ENCODE peak calls at places on chromosomes 5 and 9, in ten cellular contexts. D is neural progenitor cell, Y is GM23338, U is IMR-90, C is aorta, N is substantia nigra, K is psoas muscle, X is AG04450, M is MM.1S, V is cardiac muscle cell. F is an unnamed sample.

GRCh38 chr5:159797566-159797965 is 118.7 kb upstream of the ADRA1B start:
- DNase-seq in V (no peak), C (no peak), X (no peak), Y (no peak), D (no peak), M (no peak), U (no peak), K (no peak), N (no peak), F (no peak)

GRCh38 chr9:27489087-27489876 is 34.8 kb upstream of the IFNK start:
- DNase-seq in V (no peak), D (peak; percentile 87), N (no peak), U (no peak), K (no peak), X (no peak), Y (no peak), M (peak; percentile 86), C (no peak), F (peak; percentile 50)

GRCh38 chr9:134916161-134916665 is 1.5 kb downstream of the FCN1 start:
- DNase-seq in X (no peak), V (no peak), U (no peak), M (no peak), N (no peak), Y (no peak), C (no peak), D (no peak), K (peak; percentile 34), F (no peak)

GRCh38 chr9:2725126-2725525 is 7.8 kb downstream of the KCNV2 start:
- DNase-seq in K (no peak), U (no peak), C (no peak), X (no peak), N (no peak), M (no peak), D (no peak), V (no peak), Y (no peak), F (no peak)

GRCh38 chr5:161093105-161093504 is 241.1 kb upstream of the ATP10B start:
- DNase-seq in N (no peak), U (no peak), K (no peak), D (peak; percentile 6), Y (no peak), C (no peak), V (no peak), X (no peak), M (no peak), F (no peak)

GRCh38 chr5:6105350-6105749 is 273.0 kb downstream of the MED10 start:
- DNase-seq in C (no peak), N (no peak), X (no peak), M (no peak), V (no peak), U (no peak), K (no peak), D (no peak), Y (no peak), F (no peak)

GRCh38 chr5:150558088-150558621 is 50.2 kb downstream of the NDST1 start:
- DNase-seq in M (no peak), U (no peak), K (no peak), Y (no peak), N (no peak), X (no peak), C (no peak), V (no peak), D (no peak), F (no peak)

GRCh38 chr5:14325369-14325768 is 182.2 kb downstream of the TRIO start:
- DNase-seq in X (no peak), M (no peak), N (no peak), U (peak; percentile 51), V (no peak), K (no peak), C (no peak), Y (no peak), D (no peak), F (no peak)

GRCh38 chr5:39671421-39672110 is 246.8 kb upstream of the DAB2 start:
- DNase-seq in K (no peak), N (no peak), C (no peak), Y (no peak), U (no peak), D (no peak), X (no peak), V (no peak), M (no peak), F (no peak)

GRCh38 chr5:39670955-39671354 is 246.2 kb upstream of the DAB2 start:
- DNase-seq in C (no peak), D (no peak), K (no peak), U (no peak), N (no peak), V (no peak), M (no peak), Y (no peak), X (no peak), F (no peak)

GRCh38 chr5:39670391-39670790 is 245.6 kb upstream of the DAB2 start:
- DNase-seq in X (no peak), V (no peak), K (no peak), U (no peak), M (no peak), Y (peak; percentile 70), D (peak; percentile 71), N (no peak), C (no peak), F (no peak)

GRCh38 chr5:39675676-39676075 is 250.9 kb upstream of the DAB2 start:
- DNase-seq in K (no peak), C (no peak), D (no peak), V (peak; percentile 0), U (no peak), N (no peak), X (no peak), M (no peak), Y (no peak), F (no peak)

DNA sequence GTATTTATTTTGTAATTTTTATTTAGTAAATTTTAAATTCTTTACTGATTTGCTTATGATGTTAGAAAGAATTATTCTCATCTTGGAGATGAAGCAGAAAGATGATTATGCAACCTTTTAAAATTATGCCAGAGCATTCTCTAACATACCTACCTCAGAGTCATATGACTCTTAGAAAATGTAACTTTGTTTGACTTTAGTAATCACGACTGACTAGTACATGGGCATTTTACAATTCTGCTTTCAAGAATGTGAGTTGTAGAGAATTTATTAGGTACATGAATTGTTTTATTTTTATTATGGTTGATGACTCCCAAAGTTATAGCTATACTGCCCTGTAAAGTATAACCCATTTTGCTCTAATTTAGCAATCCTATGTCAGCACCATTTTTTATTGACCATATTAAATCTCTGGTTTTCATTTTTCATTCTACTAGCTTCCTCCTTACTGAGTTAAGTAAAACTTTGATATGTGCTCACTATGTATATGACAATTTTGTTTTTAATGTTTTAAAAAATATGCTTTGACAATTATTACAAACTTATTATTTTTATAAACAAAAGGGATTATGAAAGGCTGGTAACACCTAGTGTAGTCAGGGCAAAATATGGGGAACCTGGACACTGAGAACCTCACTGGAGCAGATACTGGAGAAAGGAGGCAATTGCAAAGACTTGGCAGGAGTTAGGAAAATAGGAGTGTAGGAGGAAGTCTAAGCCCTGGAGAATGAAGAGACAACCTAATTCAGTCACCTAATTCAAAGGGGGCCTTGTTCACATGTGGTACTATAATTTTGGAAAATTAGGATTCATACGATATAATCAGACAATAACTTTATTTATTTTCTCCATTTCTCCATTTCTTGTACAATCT is 249.7 kb upstream of the DAB2 start:
- DNase-seq in V (no peak), X (no peak), C (no peak), Y (no peak), U (no peak), N (no peak), D (no peak), M (no peak), K (no peak), F (no peak)
- H3K27ac ChIP-seq in V (no peak overlapping the region), X (no peak overlapping the region), C (no peak overlapping the region), Y (no peak overlapping the region), U (no peak overlapping the region), N (no peak overlapping the region), D (no peak overlapping the region), M (no peak overlapping the region), K (no peak overlapping the region), F (no peak overlapping the region)

DNA sequence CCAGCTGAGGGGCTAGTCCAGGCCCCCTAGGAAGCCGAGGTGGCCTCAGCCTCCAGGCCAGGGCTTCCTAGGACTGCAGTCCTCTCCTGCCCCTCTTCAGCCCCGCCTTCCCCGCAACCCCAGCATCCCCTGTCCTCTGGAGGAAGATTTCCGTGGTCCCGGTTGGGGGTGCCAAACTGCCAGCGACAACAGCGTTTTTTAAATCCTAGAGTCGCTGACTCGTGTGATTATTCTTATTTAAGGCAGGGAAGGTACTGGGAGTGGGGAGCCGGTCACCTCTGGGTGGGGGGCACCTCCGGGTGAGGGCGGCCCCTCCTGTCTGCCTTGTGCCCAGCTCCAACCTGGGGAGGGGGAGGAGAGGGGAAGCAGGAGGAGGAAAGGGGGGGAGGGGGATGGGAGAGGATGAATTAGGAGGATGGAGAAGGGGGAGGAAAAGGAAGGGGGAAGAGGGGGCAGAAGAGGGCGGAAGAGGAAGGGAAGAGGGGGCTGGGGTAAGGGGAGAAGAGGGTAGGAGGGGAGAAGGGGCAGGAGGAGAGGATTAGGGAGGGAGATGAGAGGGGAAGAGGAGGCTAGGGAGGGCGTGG is 173.1 kb upstream of the IER5L start:
- DNase-seq in K (no peak), X (no peak), C (peak; percentile 61), V (peak; percentile 29), M (no peak), U (no peak), N (no peak), Y (peak; percentile 87), D (peak; percentile 89), F (no peak)
- H3K27ac ChIP-seq in K (no peak overlapping the region), X (no peak overlapping the region), C (no peak overlapping the region), V (peak overlapping the region; percentile 35), M (no peak overlapping the region), U (peak overlapping the region; percentile 18), N (peak overlapping the region; percentile 8), Y (peak overlapping the region; percentile 88), D (peak overlapping the region; percentile 19), F (no peak overlapping the region)

DNA sequence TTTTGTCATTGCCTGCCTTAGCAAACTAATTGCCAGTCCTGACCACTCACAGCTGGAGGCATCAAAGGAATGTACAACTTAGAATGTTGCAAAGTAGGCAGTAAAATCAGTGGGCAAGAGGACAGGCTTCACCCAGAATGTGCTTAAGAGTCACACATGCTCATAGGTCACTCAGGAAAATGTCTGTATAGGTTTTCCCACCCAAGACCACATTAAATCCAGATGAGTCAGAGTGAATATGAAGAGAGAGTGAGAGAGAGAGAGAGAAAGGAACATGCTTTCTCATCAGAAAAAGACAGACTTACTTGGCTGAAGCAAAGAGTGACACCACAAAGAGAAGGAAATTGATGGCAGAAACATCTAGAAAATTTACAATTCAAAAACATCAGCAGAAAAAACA is 37.9 kb downstream of the PLEKHG4B start:
- DNase-seq in V (peak; percentile 15), X (peak; percentile 60), K (no peak), M (no peak), U (peak; percentile 85), Y (peak; percentile 32), C (no peak), D (no peak), N (no peak), F (no peak)
- H3K27ac ChIP-seq in V (no peak overlapping the region), X (no peak overlapping the region), K (no peak overlapping the region), M (no peak overlapping the region), U (no peak overlapping the region), Y (peak overlapping the region; percentile 78), C (no peak overlapping the region), D (no peak overlapping the region), N (no peak overlapping the region), F (no peak overlapping the region)

DNA sequence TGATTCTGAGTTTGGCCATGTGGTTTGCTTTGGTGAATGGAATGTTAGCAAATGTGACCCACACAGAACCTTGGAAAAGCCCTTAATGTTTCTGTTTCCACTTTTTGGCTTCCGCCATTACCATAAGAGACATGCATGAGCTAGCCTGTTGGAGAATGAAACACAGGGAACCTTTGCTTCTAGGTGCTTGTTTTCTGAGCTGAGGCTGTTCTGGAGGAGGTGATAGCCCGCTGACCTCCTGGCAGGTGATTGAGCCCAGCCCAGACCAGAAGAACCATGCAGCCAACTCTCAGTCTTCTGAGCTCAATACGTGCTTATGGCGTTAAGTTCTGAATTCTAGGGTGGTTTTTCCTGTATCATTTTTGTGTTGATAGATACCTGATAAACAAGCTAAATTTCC is 148.6 kb upstream of the KLF9 start:
- DNase-seq in U (no peak), M (no peak), Y (no peak), N (no peak), D (no peak), V (no peak), K (no peak), C (no peak), X (no peak), F (no peak)
- H3K27ac ChIP-seq in U (peak overlapping the region; percentile 66), M (peak overlapping the region; percentile 91), Y (no peak overlapping the region), N (no peak overlapping the region), D (no peak overlapping the region), V (no peak overlapping the region), K (no peak overlapping the region), C (no peak overlapping the region), X (no peak overlapping the region), F (peak overlapping the region; percentile 48)

F was measured in GM12878.